ENCODE peak calls at places on chromosomes 1 and 21, in five cellular contexts. P, R, T, M and C are unnamed samples.

GRCh38 chr1:30414086-30414850 is 309.1 kb downstream of the MATN1 start:
- DNase-seq in T (no peak), R (no peak), M (peak), P (no peak), C (no peak)

GRCh38 chr21:28742527-28742926 is 250.2 kb downstream of the LTN1 start:
- DNase-seq in M (no peak), P (peak), R (no peak), T (no peak), C (no peak)

GRCh38 chr1:107683198-107683657 is 281.8 kb downstream of the VAV3 start:
- DNase-seq in R (no peak), P (no peak), T (no peak), M (no peak), C (peak)

GRCh38 chr1:165914136-165914798 is 86.9 kb downstream of the UCK2 start:
- DNase-seq in R (peak), P (peak), M (no peak), T (peak), C (peak)

GRCh38 chr21:44345495-44345894 is 6.3 kb upstream of the CFAP410 start:
- DNase-seq in M (no peak), T (no peak), R (no peak), P (no peak), C (no peak)

GRCh38 chr21:44013380-44014088 is 1.4 kb downstream of the TRAPPC10 start:
- DNase-seq in R (no peak), T (peak), P (peak), M (no peak), C (no peak)

GRCh38 chr1:16628361-16629111 is 15.2 kb upstream of the NBPF1 start:
- DNase-seq in R (peak), M (peak), P (no peak), T (peak), C (no peak)

GRCh38 chr1:87852410-87853202 is 523.9 kb downstream of the LMO4 start:
- DNase-seq in T (no peak), R (no peak), M (no peak), P (no peak), C (no peak)

GRCh38 chr1:179026813-179027664 is 1.3 kb downstream of the FAM20B start:
- DNase-seq in P (no peak), M (no peak), R (peak), T (no peak), C (no peak)

GRCh38 chr1:208010487-208011079 is 99.7 kb upstream of the CD34 start:
- DNase-seq in P (no peak), R (no peak), T (no peak), M (no peak), C (no peak)

GRCh38 chr1:85229574-85230097 is 28.8 kb upstream of the SYDE2 start:
- DNase-seq in P (no peak), T (peak), R (no peak), M (no peak), C (no peak)

GRCh38 chr1:119133987-119134386 is 6.5 kb downstream of the WARS2 start:
- DNase-seq in P (no peak), M (no peak), T (no peak), R (no peak), C (no peak)

GRCh38 chr1:3312894-3313578 is 141.4 kb upstream of the ARHGEF16 start:
- DNase-seq in P (peak), T (peak), M (peak), R (peak), C (peak)

GRCh38 chr1:207822602-207823451 is 71.0 kb downstream of the CD46 start:
- DNase-seq in R (peak), M (peak), T (peak), P (peak), C (peak)

GRCh38 chr1:43464840-43465693 is 11.3 kb upstream of the HYI start:
- DNase-seq in M (no peak), P (no peak), R (no peak), T (no peak), C (no peak)

GRCh38 chr1:52738863-52739406 is 12.7 kb downstream of the ZYG11B start:
- DNase-seq in T (peak), M (no peak), R (no peak), P (no peak), C (no peak)

GRCh38 chr1:52741259-52741658 is 15.0 kb downstream of the ZYG11B start:
- DNase-seq in R (no peak), T (no peak), P (peak), M (no peak), C (no peak)

GRCh38 chr1:52733368-52733767 is 7.1 kb downstream of the ZYG11B start:
- DNase-seq in M (no peak), P (no peak), R (no peak), T (no peak), C (no peak)

GRCh38 chr1:52739699-52740467 is 13.6 kb downstream of the ZYG11B start:
- DNase-seq in R (no peak), T (no peak), M (no peak), P (no peak), C (no peak)

DNA sequence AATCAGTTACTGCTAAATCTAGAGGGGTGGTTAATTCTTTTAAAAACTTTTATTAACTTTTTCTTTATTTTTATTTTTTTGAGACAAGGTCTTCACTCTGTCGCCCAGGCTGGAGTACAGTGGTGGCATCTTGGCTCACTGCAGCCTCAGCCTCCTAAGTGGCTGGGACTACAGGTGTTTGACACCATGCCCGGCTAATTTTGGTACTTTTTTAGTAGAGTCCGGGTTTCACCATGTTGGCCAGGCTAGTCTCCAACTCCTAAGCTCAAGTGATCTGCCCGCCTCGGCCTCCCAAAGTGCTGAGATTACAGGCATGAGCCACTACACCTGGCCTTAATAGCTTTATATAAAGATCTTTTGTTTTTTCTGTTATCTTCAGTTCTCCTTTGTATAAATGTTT is 11.9 kb downstream of the ZYG11B start:
- DNase-seq in R (no peak), P (no peak), M (no peak), T (no peak), C (no peak)
- H3K27ac ChIP-seq in R (no peak), P (no peak), M (no peak), T (no peak), C (no peak)

DNA sequence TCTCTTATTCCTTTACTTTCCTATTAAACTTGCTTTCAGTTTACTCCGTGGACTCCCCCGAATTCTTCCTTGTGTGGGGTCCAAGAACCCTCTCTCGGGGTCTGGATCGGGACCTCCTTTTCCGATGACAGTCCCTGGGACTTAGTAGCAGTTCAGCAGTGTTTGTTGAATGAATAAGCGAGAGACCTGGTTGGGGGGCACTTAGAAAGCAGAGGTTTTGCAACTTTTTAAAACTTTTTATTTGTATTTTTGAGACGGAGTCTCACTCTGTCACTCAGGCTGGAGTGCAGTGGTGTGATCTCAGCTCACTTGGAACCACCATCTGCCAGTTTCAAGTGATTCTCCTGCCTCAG is 2.1 kb upstream of the ANKRD65 start:
- DNase-seq in R (no peak), T (no peak), M (no peak), P (no peak), C (no peak)
- H3K27ac ChIP-seq in R (no peak), T (no peak), M (no peak), P (no peak), C (no peak)

GRCh38 chr1:204340137-204340536 is 19.6 kb downstream of the PLEKHA6 start:
- DNase-seq in T (no peak), R (no peak), P (no peak), M (no peak), C (no peak)
- H3K27ac ChIP-seq in T (no peak), R (no peak), P (no peak), M (no peak), C (no peak)

GRCh38 chr21:30223596-30223995 is 7.7 kb upstream of the CLDN8 start:
- DNase-seq in T (no peak), R (no peak), P (no peak), M (no peak), C (peak)
- H3K27ac ChIP-seq in T (no peak), R (no peak), P (no peak), M (no peak), C (peak)

GRCh38 chr1:172499636-172500141 is 33.3 kb upstream of the SUCO start:
- DNase-seq in R (peak), P (no peak), T (peak), M (no peak), C (peak)

GRCh38 chr1:172496678-172497077 is 36.3 kb upstream of the SUCO start:
- DNase-seq in P (no peak), T (no peak), M (no peak), R (no peak), C (no peak)

GRCh38 chr1:172500207-172500606 is 32.7 kb upstream of the SUCO start:
- DNase-seq in M (no peak), T (no peak), R (no peak), P (no peak), C (no peak)

GRCh38 chr1:172498858-172499257 is 34.1 kb upstream of the SUCO start:
- DNase-seq in T (no peak), P (no peak), R (no peak), M (no peak), C (peak)

GRCh38 chr1:172497230-172497629 is 35.7 kb upstream of the SUCO start:
- DNase-seq in R (no peak), M (no peak), T (peak), P (no peak), C (peak)
- H3K27ac ChIP-seq in R (no peak), M (no peak), T (no peak), P (no peak), C (peak)